ENCODE peak calls at places on chromosomes 5 and 9, in ten cellular contexts. A is endothelial cell; C is Kasumi-1; F is OCI-LY7; S is SW480; X is activated CD4-positive, CD25-positive, alpha-beta regulatory T cell; M is NCI-H460; B is NCI-H1092 treated with DMSO at 0.1 percent for 48 hours; K is amniotic stem cell; V is CD4-positive, alpha-beta T cell. U is an unnamed sample.

GRCh38 chr9:37965116-37965515 is 61.2 kb upstream of the SLC25A51 start:
- DNase-seq in F (no peak), X (no peak), S (no peak), A (no peak), C (no peak), B (no peak), K (no peak), M (no peak), V (no peak), U (no peak)

GRCh38 chr9:6944093-6944551 is 186.3 kb downstream of the KDM4C start:
- DNase-seq in M (no peak), F (no peak), C (no peak), K (no peak), S (peak; percentile 45), X (no peak), V (no peak), B (peak; percentile 73), A (no peak), U (no peak)

GRCh38 chr5:73858786-73859185 is 232.8 kb downstream of the ARHGEF28 start:
- DNase-seq in A (no peak), K (no peak), F (no peak), M (no peak), B (no peak), S (no peak), X (no peak), V (no peak), C (no peak), U (no peak)

GRCh38 chr9:3180696-3181048 is 336.8 kb upstream of the PUM3 start:
- DNase-seq in F (no peak), C (no peak), V (no peak), X (no peak), B (no peak), M (no peak), S (no peak), K (no peak), A (no peak), U (no peak)

GRCh38 chr5:28310696-28311095 is 1272.3 kb upstream of the CDH9 start:
- DNase-seq in K (no peak), S (no peak), A (no peak), C (no peak), X (no peak), F (no peak), M (no peak), V (no peak), B (no peak), U (no peak)

GRCh38 chr5:138274189-138274853 is at the start of gene GFRA3:
- DNase-seq in V (no peak), X (no peak), S (no peak), A (peak; percentile 14), B (no peak), K (no peak), F (no peak), C (peak; percentile 25), M (no peak), U (no peak)

GRCh38 chr9:77166193-77166592 is 11.1 kb upstream of the VPS13A start:
- DNase-seq in F (no peak), X (no peak), A (no peak), M (no peak), S (no peak), B (peak; percentile 6), V (no peak), K (no peak), C (no peak), U (no peak)

GRCh38 chr5:65198777-65199120 is 283.0 kb downstream of the ADAMTS6 start:
- DNase-seq in F (no peak), S (peak; percentile 73), B (no peak), C (no peak), K (peak; percentile 89), M (no peak), A (no peak), X (no peak), V (no peak), U (no peak)

GRCh38 chr5:112934366-112934693 is 12.3 kb upstream of the REEP5 start:
- DNase-seq in X (no peak), C (no peak), A (no peak), K (no peak), B (no peak), S (no peak), M (no peak), F (no peak), V (no peak), U (no peak)

GRCh38 chr9:114694719-114695269 is 12.8 kb upstream of the TEX48 start:
- DNase-seq in A (no peak), K (no peak), S (no peak), X (no peak), M (no peak), F (no peak), C (no peak), B (no peak), V (no peak), U (no peak)

GRCh38 chr9:91678807-91679206 is 255.2 kb upstream of the NFIL3 start:
- DNase-seq in B (no peak), C (no peak), A (no peak), S (no peak), V (no peak), X (no peak), M (no peak), F (no peak), K (no peak), U (no peak)

GRCh38 chr9:92671323-92671722 is 1.4 kb upstream of the IPPK start:
- DNase-seq in A (no peak), S (peak; percentile 39), V (no peak), K (peak; percentile 10), X (no peak), B (no peak), C (no peak), F (no peak), M (peak; percentile 41), U (no peak)

GRCh38 chr9:32264171-32264862 is 120.1 kb upstream of the ACO1 start:
- DNase-seq in A (no peak), S (no peak), B (peak; percentile 4), F (peak; percentile 1), C (peak; percentile 10), X (no peak), M (no peak), K (no peak), V (no peak), U (no peak)

GRCh38 chr5:133643365-133643764 is 31.0 kb upstream of the FSTL4 start:
- DNase-seq in A (no peak), C (no peak), S (no peak), B (no peak), V (no peak), M (no peak), F (no peak), X (no peak), K (no peak), U (no peak)

GRCh38 chr5:167623354-167623753 is 668.1 kb upstream of the WWC1 start:
- DNase-seq in F (no peak), B (no peak), A (no peak), X (no peak), V (no peak), K (no peak), S (no peak), C (no peak), M (no peak), U (no peak)

GRCh38 chr5:180607861-180608571 is 16.7 kb upstream of the SCGB3A1 start:
- DNase-seq in F (no peak), B (no peak), X (no peak), A (no peak), S (no peak), V (no peak), K (no peak), M (no peak), C (no peak), U (no peak)

GRCh38 chr9:82601272-82601835 is 461.6 kb downstream of the RASEF start:
- DNase-seq in K (no peak), V (no peak), S (no peak), C (no peak), F (no peak), A (no peak), B (no peak), M (no peak), X (no peak), U (peak; percentile 67)

GRCh38 chr9:33517373-33517772 is 6.7 kb upstream of the ANKRD18B start:
- DNase-seq in B (peak; percentile 39), V (no peak), S (peak; percentile 17), M (peak; percentile 46), X (no peak), A (peak; percentile 20), F (peak; percentile 33), C (peak; percentile 45), K (peak; percentile 48), U (peak; percentile 18)

GRCh38 chr5:114070093-114070722 is 291.7 kb upstream of the KCNN2 start:
- DNase-seq in K (no peak), C (no peak), B (no peak), X (no peak), A (no peak), S (no peak), V (no peak), M (no peak), F (no peak), U (no peak)

GRCh38 chr5:14299666-14300065 is 156.5 kb downstream of the TRIO start:
- DNase-seq in B (no peak), M (no peak), C (no peak), S (no peak), V (no peak), F (no peak), K (no peak), X (no peak), A (no peak), U (no peak)

GRCh38 chr5:130652178-130652577 is 512.9 kb downstream of the HINT1 start:
- DNase-seq in B (no peak), V (no peak), K (peak; percentile 51), F (no peak), A (no peak), C (no peak), M (peak; percentile 61), X (no peak), S (peak; percentile 35), U (no peak)

GRCh38 chr5:146690880-146691355 is 174.9 kb upstream of the GPR151 start:
- DNase-seq in K (no peak), B (no peak), C (no peak), M (no peak), F (no peak), S (no peak), A (no peak), X (no peak), V (no peak), U (no peak)

GRCh38 chr5:36878421-36879088 is 2.0 kb downstream of the NIPBL start:
- DNase-seq in S (peak; percentile 38), V (no peak), X (no peak), C (no peak), B (peak; percentile 28), K (no peak), A (peak; percentile 23), F (no peak), M (no peak), U (peak; percentile 80)

GRCh38 chr5:150295172-150295611 is 5.6 kb upstream of the CAMK2A start:
- DNase-seq in S (peak; percentile 80), F (no peak), C (no peak), B (no peak), V (no peak), A (no peak), M (no peak), X (no peak), K (no peak), U (no peak)

GRCh38 chr5:53418409-53418808 is 62.0 kb upstream of the FST start:
- DNase-seq in C (no peak), X (no peak), F (no peak), K (no peak), V (no peak), M (peak; percentile 86), S (no peak), A (no peak), B (no peak), U (no peak)

GRCh38 chr9:83477571-83477970 is 60.6 kb downstream of the FRMD3 start:
- DNase-seq in A (no peak), C (no peak), F (no peak), V (no peak), B (no peak), K (peak; percentile 34), X (no peak), M (no peak), S (no peak), U (no peak)

GRCh38 chr5:53027913-53028312 is 38.8 kb downstream of the ITGA2 start:
- DNase-seq in K (no peak), C (peak; percentile 13), S (no peak), B (no peak), F (no peak), M (no peak), X (no peak), A (no peak), V (no peak), U (no peak)

GRCh38 chr5:178538624-178539344 is 51.4 kb downstream of the COL23A1 start:
- DNase-seq in S (no peak), B (no peak), C (peak; percentile 79), X (no peak), M (no peak), F (no peak), A (no peak), K (no peak), V (no peak), U (no peak)